ENCODE peak calls at places on chromosome 13, in four cellular contexts. One of them, this sample, is unnamed.

GRCh38 chr13:45441633-45442032 is 23.1 kb upstream of the COG3 start:
- DNase-seq in choroid plexus epithelial cell: peak; percentile 76
- DNase-seq in adrenal gland: no peak
- DNase-seq in astrocyte: peak; percentile 17
- DNase-seq in this sample: no peak

GRCh38 chr13:46983881-46984280 is 87.0 kb upstream of the HTR2A start:
- DNase-seq in choroid plexus epithelial cell: peak; percentile 64
- DNase-seq in adrenal gland: no peak
- DNase-seq in astrocyte: no peak
- DNase-seq in this sample: no peak

GRCh38 chr13:84896128-84896527 is 903.1 kb downstream of the SLITRK6 start:
- DNase-seq in choroid plexus epithelial cell: peak; percentile 82
- DNase-seq in adrenal gland: peak; percentile 45
- DNase-seq in astrocyte: peak; percentile 18
- DNase-seq in this sample: peak; percentile 20

GRCh38 chr13:96925466-96925865 is 68.8 kb downstream of the OXGR1 start:
- DNase-seq in choroid plexus epithelial cell: no peak
- DNase-seq in adrenal gland: no peak
- DNase-seq in astrocyte: no peak
- DNase-seq in this sample: no peak

GRCh38 chr13:28128926-28129325 is 9.4 kb upstream of the PAN3 start:
- DNase-seq in choroid plexus epithelial cell: no peak
- DNase-seq in adrenal gland: no peak
- DNase-seq in astrocyte: no peak
- DNase-seq in this sample: no peak

GRCh38 chr13:43159007-43159406 is 135.6 kb downstream of the DNAJC15 start:
- DNase-seq in choroid plexus epithelial cell: peak; percentile 74
- DNase-seq in adrenal gland: no peak
- DNase-seq in astrocyte: peak; percentile 77
- DNase-seq in this sample: no peak

GRCh38 chr13:44810067-44810840 is 179.0 kb downstream of the NUFIP1 start:
- DNase-seq in choroid plexus epithelial cell: peak; percentile 53
- DNase-seq in adrenal gland: peak; percentile 60
- DNase-seq in astrocyte: peak; percentile 81
- DNase-seq in this sample: no peak

GRCh38 chr13:31697290-31697689 is 42.0 kb upstream of the RXFP2 start:
- DNase-seq in choroid plexus epithelial cell: peak; percentile 3
- DNase-seq in adrenal gland: no peak
- DNase-seq in astrocyte: peak; percentile 23
- DNase-seq in this sample: no peak

GRCh38 chr13:113066746-113067145 is 38.8 kb upstream of the F7 start:
- DNase-seq in choroid plexus epithelial cell: no peak
- DNase-seq in adrenal gland: no peak
- DNase-seq in astrocyte: no peak
- DNase-seq in this sample: no peak

GRCh38 chr13:105598551-105598950 is 936.9 kb downstream of the EFNB2 start:
- DNase-seq in choroid plexus epithelial cell: peak; percentile 68
- DNase-seq in adrenal gland: no peak
- DNase-seq in astrocyte: peak; percentile 90
- DNase-seq in this sample: no peak

GRCh38 chr13:33281951-33282595 is 3.5 kb downstream of the STARD13 start:
- DNase-seq in choroid plexus epithelial cell: peak; percentile 54
- DNase-seq in adrenal gland: no peak
- DNase-seq in astrocyte: peak; percentile 86
- DNase-seq in this sample: no peak

DNA sequence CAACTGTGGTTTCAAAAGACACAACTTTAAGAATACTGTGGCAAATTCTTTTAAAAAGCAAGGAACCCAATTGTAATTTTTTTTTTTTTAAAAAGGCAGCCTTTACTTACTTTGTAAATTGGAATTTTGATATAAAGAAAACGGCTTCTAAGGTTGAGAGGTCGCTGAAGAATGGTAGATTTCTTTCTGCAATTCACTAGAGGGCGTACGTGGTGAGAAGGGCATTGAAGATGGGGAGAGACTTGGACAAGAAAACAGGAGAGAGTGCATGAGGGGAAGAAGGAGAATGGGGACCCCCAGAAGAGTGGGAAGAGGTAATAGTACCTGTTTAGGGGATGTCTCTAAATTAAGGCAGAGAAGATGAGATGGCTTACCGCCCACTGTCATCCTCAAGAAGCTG is 33.5 kb upstream of the PABPC3 start:
- DNase-seq in choroid plexus epithelial cell: no peak
- DNase-seq in adrenal gland: no peak
- DNase-seq in astrocyte: no peak
- DNase-seq in this sample: no peak
- TF ChIP-seq CTCF in choroid plexus epithelial cell: no peak
- TF ChIP-seq CTCF in adrenal gland: no peak
- TF ChIP-seq CTCF in astrocyte: no peak
- TF ChIP-seq CTCF in this sample: peak; percentile 26

DNA sequence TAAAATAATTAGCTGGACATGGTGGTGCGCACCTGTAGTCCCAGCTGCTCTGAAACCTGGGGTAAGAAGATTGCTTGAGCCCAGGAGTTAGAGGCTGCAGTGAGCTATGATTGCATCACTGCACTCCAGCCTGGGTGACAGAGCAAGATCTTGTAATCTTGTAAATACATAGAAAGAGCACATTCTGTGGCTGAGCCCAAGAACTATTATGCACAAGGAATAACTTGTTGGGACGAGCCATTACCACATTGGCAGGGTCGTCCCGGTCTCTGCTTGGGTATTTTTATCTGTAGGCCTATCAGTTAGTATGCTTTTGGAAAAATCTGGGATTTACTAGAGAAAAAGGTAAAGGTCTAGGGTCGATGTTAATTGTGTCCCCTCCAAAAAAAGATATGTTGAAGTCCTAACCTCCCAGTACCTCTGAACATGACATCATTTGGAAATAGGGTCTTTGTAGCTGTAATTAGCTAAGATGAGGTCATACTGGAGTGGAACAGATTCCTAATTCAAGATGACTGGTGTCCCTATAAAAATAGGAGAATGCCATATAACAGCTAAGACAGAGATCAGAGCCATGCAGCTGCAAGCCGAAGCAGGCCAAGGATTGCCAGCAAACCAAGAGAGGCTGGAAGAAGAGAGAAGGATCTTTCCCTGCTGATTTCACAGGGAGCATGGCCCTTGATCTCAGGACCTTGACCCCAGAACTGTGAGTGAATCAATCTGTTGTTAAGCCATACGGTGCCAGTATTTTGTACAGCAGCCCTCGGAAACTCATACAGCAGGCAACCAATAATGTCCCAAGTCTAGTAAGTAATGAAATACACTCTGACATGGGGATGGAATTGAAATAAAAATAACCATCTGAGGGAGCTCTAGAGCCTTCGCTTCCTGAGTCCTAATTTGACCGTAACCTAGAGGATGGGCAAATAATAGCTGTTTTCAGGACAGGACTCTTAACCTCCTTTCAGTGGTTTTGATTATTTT is 77.0 kb downstream of the TM9SF2 start:
- DNase-seq in choroid plexus epithelial cell: peak; percentile 63
- DNase-seq in adrenal gland: peak; percentile 41
- DNase-seq in astrocyte: no peak
- DNase-seq in this sample: no peak
- TF ChIP-seq CTCF in choroid plexus epithelial cell: peak; percentile 58
- TF ChIP-seq CTCF in adrenal gland: peak; percentile 35
- TF ChIP-seq CTCF in astrocyte: no peak
- TF ChIP-seq CTCF in this sample: no peak

DNA sequence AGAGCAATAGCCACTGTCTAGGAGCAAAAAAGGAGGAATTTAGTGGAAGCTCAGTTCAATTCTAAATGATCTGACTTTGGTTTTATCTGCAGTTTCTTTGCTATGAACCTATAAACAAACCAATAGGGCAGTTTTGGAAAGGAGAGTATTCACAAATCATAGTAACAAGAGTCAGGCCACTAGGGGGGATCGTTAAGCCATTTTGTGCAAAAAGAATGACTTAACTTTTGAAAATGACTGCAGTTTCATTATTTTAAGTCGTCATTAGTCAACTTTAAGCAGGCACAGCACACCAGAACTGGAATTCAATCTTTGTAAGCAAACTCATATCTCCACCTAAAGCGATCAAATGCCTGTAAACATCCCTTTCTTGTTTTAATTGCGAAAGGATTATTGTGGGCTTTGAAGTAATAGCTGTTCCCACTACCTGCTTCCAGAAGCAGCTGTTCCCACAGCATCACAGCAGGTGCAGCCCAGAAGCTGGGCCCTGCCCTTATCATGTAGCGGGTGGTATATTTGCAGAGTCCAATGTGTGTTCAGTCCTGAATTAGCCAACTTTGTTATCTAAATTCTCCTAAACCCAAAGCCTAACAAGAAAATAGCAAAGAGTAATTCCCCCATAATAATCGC is 51.5 kb downstream of the SOX21 start:
- DNase-seq in choroid plexus epithelial cell: peak; percentile 54
- DNase-seq in adrenal gland: no peak
- DNase-seq in astrocyte: peak; percentile 7
- DNase-seq in this sample: no peak
- TF ChIP-seq CTCF in choroid plexus epithelial cell: peak; percentile 52
- TF ChIP-seq CTCF in adrenal gland: no peak
- TF ChIP-seq CTCF in astrocyte: peak; percentile 32
- TF ChIP-seq CTCF in this sample: peak; percentile 35

GRCh38 chr13:29339386-29340272 is 255.9 kb downstream of the SLC7A1 start:
- DNase-seq in choroid plexus epithelial cell: no peak
- DNase-seq in adrenal gland: no peak
- DNase-seq in astrocyte: no peak
- DNase-seq in this sample: no peak
- TF ChIP-seq CTCF in choroid plexus epithelial cell: no peak
- TF ChIP-seq CTCF in adrenal gland: no peak
- TF ChIP-seq CTCF in astrocyte: no peak
- TF ChIP-seq CTCF in this sample: no peak